ENCODE peak calls at places on chromosome X, in seven cellular contexts. A is endodermal cell, U is GM23248, C is neural progenitor cell, X is adipocyte, P is keratinocyte, V is PC-3. K is an unnamed sample.

GRCh38 chrX:46279925-46280313 is 265.3 kb downstream of the ZNF674 start:
- DNase-seq in A (no peak), U (peak; percentile 59), C (no peak), X (peak; percentile 28), P (no peak), V (peak; percentile 34), K (no peak)

GRCh38 chrX:46169808-46170207 is 375.4 kb downstream of the ZNF674 start:
- DNase-seq in A (no peak), U (peak; percentile 5), C (no peak), X (no peak), P (no peak), V (peak; percentile 69), K (no peak)

GRCh38 chrX:39112143-39112542 is 310.9 kb downstream of the MID1IP1 start:
- DNase-seq in A (no peak), U (peak; percentile 3), C (no peak), X (no peak), P (no peak), V (peak; percentile 74), K (no peak)

GRCh38 chrX:134396174-134396573 is 63.8 kb upstream of the HPRT1 start:
- DNase-seq in A (no peak), U (peak; percentile 45), C (peak; percentile 2), X (peak; percentile 46), P (no peak), V (peak; percentile 37), K (no peak)

GRCh38 chrX:44080083-44080482 is 106.9 kb upstream of the NDP start:
- DNase-seq in A (no peak), U (no peak), C (no peak), X (no peak), P (no peak), V (no peak), K (no peak)

GRCh38 chrX:111372065-111372464 is 39.9 kb downstream of the DCX start:
- DNase-seq in A (no peak), U (no peak), C (peak; percentile 23), X (no peak), P (no peak), V (no peak), K (no peak)

GRCh38 chrX:109826954-109827708 is 94.1 kb upstream of the ACSL4 start:
- DNase-seq in A (no peak), U (peak; percentile 81), C (no peak), X (peak; percentile 70), P (no peak), V (peak; percentile 68), K (no peak)

GRCh38 chrX:46653482-46653881 is 79.9 kb downstream of the CHST7 start:
- DNase-seq in A (peak; percentile 77), U (no peak), C (peak; percentile 31), X (no peak), P (no peak), V (peak; percentile 48), K (no peak)

GRCh38 chrX:12929701-12930100 is 23.3 kb downstream of the TLR8 start:
- DNase-seq in A (no peak), U (no peak), C (no peak), X (no peak), P (no peak), V (no peak), K (no peak)

GRCh38 chrX:17613979-17614572 is 123.2 kb upstream of the SCML1 start:
- DNase-seq in A (no peak), U (no peak), C (no peak), X (peak; percentile 63), P (no peak), V (peak; percentile 59), K (no peak)

GRCh38 chrX:9019151-9019550 is 14.8 kb downstream of the FAM9B start:
- DNase-seq in A (no peak), U (peak; percentile 52), C (no peak), X (peak; percentile 59), P (no peak), V (no peak), K (no peak)

DNA sequence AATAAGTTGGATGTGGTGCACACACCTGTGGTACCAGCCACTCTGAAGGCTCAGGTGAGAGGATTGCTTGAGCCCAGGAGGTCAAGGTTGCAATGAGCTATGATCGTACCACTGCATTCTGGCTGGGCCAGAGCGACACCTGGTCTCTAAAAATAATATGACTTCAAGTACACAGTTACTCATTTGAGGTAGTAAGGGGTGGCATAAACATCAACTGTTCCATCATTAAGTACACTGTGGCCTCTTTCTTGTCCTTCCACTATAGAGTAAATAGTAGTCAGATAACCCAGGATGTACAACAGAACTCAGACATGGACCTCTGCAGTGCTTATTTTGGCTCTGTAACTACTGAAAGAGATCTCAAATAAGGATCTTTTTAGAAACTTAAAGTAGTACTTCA is 10.6 kb downstream of the FAM9B start:
- DNase-seq in A (no peak), U (no peak), C (no peak), X (no peak), P (no peak), V (no peak), K (no peak)
- H3K9ac ChIP-seq in A (no peak overlapping the region), U (no peak overlapping the region), C (no peak overlapping the region), X (no peak overlapping the region), P (no peak overlapping the region), V (no peak overlapping the region), K (no peak overlapping the region)

DNA sequence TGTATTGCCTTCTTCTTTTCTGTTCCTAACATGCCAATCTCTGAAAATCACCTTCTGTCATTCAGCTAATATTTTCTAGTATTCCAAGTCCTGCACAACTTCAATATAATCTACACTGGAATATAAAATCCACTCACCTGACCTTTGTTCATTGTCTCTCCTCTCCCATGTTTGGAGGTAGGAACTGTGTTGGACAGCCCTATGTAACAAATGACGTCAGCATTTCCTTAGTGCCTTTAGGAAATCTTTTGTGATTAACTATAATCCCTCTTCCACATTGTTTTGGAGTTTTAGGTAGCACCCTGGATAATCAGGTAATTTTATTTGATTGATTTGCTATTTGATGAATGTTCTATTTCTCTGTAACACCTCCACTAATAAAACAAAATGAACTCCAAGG is 814.8 kb upstream of the PRKX start:
- DNase-seq in A (no peak), U (no peak), C (no peak), X (no peak), P (no peak), V (no peak), K (no peak)
- H3K9ac ChIP-seq in A (no peak overlapping the region), U (no peak overlapping the region), C (no peak overlapping the region), X (no peak overlapping the region), P (no peak overlapping the region), V (no peak overlapping the region), K (no peak overlapping the region)

DNA sequence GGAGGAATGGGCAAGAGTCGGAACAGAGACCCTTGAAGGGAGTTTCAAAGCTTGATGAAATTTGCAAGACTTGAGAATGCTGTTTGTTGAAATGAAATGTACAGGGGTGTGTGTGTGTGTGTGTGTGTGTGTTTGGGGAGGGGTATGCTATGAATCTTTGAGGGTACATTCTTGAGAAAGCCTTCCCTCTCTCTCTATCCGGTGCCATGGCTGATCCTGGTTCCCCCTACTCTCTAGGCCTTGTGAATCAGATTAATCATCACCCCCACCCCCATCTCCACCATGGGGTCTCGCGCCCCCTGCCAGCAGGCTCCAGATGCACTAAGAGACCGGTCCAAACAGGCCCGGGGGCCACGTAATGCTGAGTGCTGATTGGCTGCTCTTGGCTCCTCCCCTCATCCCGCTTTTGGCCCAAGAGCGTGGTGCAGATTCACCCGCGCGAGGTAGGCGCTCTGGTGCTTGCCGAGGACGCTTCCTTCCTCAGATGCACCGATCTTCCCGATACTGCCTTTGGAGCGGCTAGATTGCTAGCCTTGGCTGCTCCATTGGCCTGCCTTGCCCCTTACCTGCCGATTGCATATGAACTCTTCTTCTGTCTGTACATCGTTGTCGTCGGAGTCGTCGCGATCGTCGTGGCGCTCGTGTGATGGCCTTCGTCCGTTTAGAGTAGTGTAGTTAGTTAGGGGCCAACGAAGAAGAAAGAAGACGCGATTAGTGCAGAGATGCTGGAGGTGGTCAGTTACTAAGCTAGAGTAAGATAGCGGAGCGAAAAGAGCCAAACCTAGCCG is at the start of gene HTR2C:
- DNase-seq in A (peak; percentile 84), U (no peak), C (peak; percentile 45), X (no peak), P (no peak), V (no peak), K (no peak)
- H3K9ac ChIP-seq in A (no peak within 1 kb of the TSS), U (no peak within 1 kb of the TSS), C (no peak within 1 kb of the TSS), X (no peak within 1 kb of the TSS), P (no peak within 1 kb of the TSS), V (no peak within 1 kb of the TSS), K (no peak within 1 kb of the TSS)

GRCh38 chrX:50067435-50068292 is 133.1 kb downstream of the AKAP4 start:
- DNase-seq in A (peak; percentile 76), U (no peak), C (peak; percentile 80), X (no peak), P (no peak), V (no peak), K (no peak)

GRCh38 chrX:50068893-50069292 is 131.9 kb downstream of the AKAP4 start:
- DNase-seq in A (no peak), U (no peak), C (no peak), X (no peak), P (no peak), V (no peak), K (no peak)

GRCh38 chrX:50071507-50071906 is 129.3 kb downstream of the AKAP4 start:
- DNase-seq in A (no peak), U (no peak), C (no peak), X (no peak), P (no peak), V (no peak), K (no peak)

GRCh38 chrX:50068293-50068568 is 132.6 kb downstream of the AKAP4 start:
- DNase-seq in A (no peak), U (no peak), C (no peak), X (no peak), P (no peak), V (no peak), K (no peak)

DNA sequence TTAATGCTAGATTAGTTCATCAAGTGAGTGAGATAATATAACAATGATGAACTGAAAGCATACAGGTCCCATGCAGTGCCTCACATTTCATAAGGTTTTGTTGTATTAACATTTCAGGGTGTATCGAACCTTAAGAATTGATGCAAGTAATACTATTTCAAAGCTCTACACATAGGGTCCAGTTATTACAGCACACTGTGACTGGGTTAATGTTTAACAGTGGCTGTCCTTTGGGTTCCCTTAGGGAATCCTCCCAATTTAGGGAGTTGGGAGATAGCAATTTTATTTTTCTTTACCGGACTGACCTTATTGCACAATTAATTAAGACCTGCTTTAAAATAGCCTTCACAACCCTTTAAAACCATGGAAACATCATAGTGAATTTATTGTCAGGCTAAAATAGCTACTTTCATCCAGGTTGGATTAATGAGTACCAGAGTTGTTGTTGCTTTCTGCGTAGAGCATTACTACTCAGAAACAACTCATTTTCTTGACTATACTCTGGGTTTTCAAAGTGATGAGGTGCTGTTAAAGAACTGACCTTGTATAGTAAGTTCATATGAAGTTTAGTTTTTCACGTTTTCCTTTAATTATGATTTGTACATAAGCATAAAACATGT is 134.4 kb downstream of the AKAP4 start:
- DNase-seq in A (no peak), U (no peak), C (no peak), X (no peak), P (no peak), V (no peak), K (no peak)
- H3K9ac ChIP-seq in A (no peak overlapping the region), U (no peak overlapping the region), C (no peak overlapping the region), X (no peak overlapping the region), P (no peak overlapping the region), V (no peak overlapping the region), K (no peak overlapping the region)

GRCh38 chrX:16282209-16282608 is 114.9 kb downstream of the MAGEB17 start:
- DNase-seq in A (no peak), U (no peak), C (no peak), X (no peak), P (no peak), V (peak; percentile 4), K (no peak)

DNA sequence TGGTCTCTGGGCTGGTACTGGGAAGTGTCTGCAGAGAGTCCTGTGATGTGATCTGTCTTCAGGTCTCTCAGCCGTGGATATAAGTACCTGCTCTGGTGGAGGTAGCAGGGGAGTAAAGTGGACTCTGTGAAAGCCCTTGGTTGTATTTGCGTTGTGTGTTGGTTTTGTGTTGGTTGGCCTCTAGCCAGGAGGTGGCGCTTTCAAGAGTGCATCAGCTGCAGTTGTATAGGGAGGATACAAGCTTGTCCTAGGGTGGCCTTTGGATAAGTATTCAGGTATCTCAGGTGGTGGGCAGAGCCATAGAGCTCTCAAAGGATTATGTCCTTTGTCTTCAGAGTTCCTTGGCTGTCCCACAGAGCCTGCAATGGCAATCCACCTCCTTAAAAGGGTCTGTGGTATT is 111.6 kb downstream of the MAGEB17 start:
- DNase-seq in A (peak; percentile 88), U (no peak), C (peak; percentile 12), X (no peak), P (no peak), V (no peak), K (no peak)
- H3K9ac ChIP-seq in A (no peak overlapping the region), U (no peak overlapping the region), C (no peak overlapping the region), X (no peak overlapping the region), P (no peak overlapping the region), V (no peak overlapping the region), K (no peak overlapping the region)